ENCODE peak calls at places on chromosomes 12 and 14, in ten cellular contexts. U, M, E, G, D, Q, B, T, R and N are unnamed samples. For H3K9me3, the result is how much of the 10 kb centered on the place peaks cover.

GRCh38 chr12:24584032-24584675 is 364.7 kb downstream of the BCAT1 start:
- DNase-seq in U (no peak), M (no peak), E (no peak), G (no peak), D (no peak), Q (no peak), B (peak), T (no peak), R (no peak), N (no peak)

GRCh38 chr14:56219666-56220413 is 101.6 kb downstream of the PELI2 start:
- DNase-seq in U (no peak), M (peak), E (no peak), G (no peak), D (no peak), Q (no peak), B (no peak), T (no peak), R (no peak), N (no peak)

GRCh38 chr14:105375635-105376057 is 22.7 kb upstream of the TEX22 start:
- DNase-seq in U (no peak), M (no peak), E (no peak), G (no peak), D (no peak), Q (no peak), B (no peak), T (no peak), R (no peak), N (no peak)

GRCh38 chr14:31395572-31396205 is 24.7 kb downstream of the HEATR5A start:
- DNase-seq in U (peak), M (no peak), E (no peak), G (no peak), D (no peak), Q (no peak), B (no peak), T (no peak), R (peak), N (no peak)

GRCh38 chr12:130715996-130716917 is at the start of gene RIMBP2:
- DNase-seq in U (no peak), M (peak), E (peak), G (no peak), D (no peak), Q (no peak), B (no peak), T (peak), R (peak), N (no peak)

GRCh38 chr12:75933136-75933535 is 98.4 kb downstream of the PHLDA1 start:
- DNase-seq in U (no peak), M (peak), E (no peak), G (no peak), D (no peak), Q (no peak), B (no peak), T (no peak), R (peak), N (no peak)

GRCh38 chr12:76198839-76199238 is 114.4 kb upstream of the NAP1L1 start:
- DNase-seq in U (no peak), M (no peak), E (no peak), G (no peak), D (no peak), Q (no peak), B (no peak), T (no peak), R (no peak), N (no peak)

GRCh38 chr12:101527682-101528081 is 52.5 kb downstream of the SPIC start:
- DNase-seq in U (no peak), M (no peak), E (no peak), G (no peak), D (no peak), Q (no peak), B (no peak), T (no peak), R (no peak), N (no peak)

GRCh38 chr12:53235742-53236442 is 3.9 kb upstream of the RARG start:
- DNase-seq in U (no peak), M (no peak), E (no peak), G (no peak), D (no peak), Q (no peak), B (no peak), T (no peak), R (no peak), N (no peak)

GRCh38 chr14:69687963-69688649 is 76.7 kb downstream of the SUSD6 start:
- DNase-seq in U (no peak), M (no peak), E (no peak), G (no peak), D (no peak), Q (no peak), B (no peak), T (no peak), R (no peak), N (no peak)

GRCh38 chr12:53714004-53714403 is 13.2 kb downstream of the CALCOCO1 start:
- DNase-seq in U (no peak), M (no peak), E (no peak), G (no peak), D (no peak), Q (no peak), B (no peak), T (no peak), R (no peak), N (no peak)

GRCh38 chr12:42143401-42144173 is 1.1 kb downstream of the GXYLT1 start:
- DNase-seq in U (no peak), M (peak), E (no peak), G (no peak), D (peak), Q (no peak), B (no peak), T (no peak), R (peak), N (no peak)

GRCh38 chr12:72289633-72290032 is 17.5 kb downstream of the TRHDE start:
- DNase-seq in U (no peak), M (no peak), E (no peak), G (no peak), D (no peak), Q (no peak), B (no peak), T (no peak), R (no peak), N (no peak)

GRCh38 chr12:12398026-12398859 is 41.4 kb downstream of the BORCS5 start:
- DNase-seq in U (no peak), M (peak), E (no peak), G (no peak), D (no peak), Q (no peak), B (peak), T (no peak), R (peak), N (no peak)

DNA sequence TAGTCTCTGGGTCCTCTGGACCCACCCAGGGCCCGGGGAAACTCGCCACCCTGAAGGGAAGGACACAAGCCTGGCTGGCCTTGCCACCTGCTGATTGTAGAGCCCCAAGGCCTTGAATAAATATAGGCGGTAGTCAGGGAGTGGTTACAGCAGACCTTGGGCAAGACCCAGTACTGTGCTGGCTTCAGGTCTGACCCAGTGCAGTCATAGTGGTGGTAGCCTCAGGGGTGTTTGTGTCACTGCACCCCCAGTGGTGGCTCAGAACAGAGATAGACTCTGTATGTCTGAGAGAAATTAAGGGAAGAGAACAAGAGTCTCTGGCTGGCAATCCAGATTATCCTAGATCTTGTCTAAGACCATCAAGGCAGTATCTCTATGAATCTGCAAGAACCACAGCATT is 63.5 kb downstream of the MAPKAPK5 start:
- DNase-seq in U (no peak), M (no peak), E (no peak), G (no peak), D (no peak), Q (no peak), B (no peak), T (no peak), R (no peak), N (no peak)
- H3K9me3 ChIP-seq in U (under half), M (under half), E (under half), G (under half), D (under half), Q (under half), B (under half), T (under half), R (under half), N (under half)

GRCh38 chr12:105109465-105110212 is 2.1 kb downstream of the WASHC4 start:
- DNase-seq in U (no peak), M (peak), E (no peak), G (no peak), D (no peak), Q (no peak), B (no peak), T (no peak), R (no peak), N (no peak)

GRCh38 chr12:105107176-105107496 is 395 bp upstream of the WASHC4 start:
- DNase-seq in U (no peak), M (peak), E (no peak), G (no peak), D (no peak), Q (no peak), B (no peak), T (peak), R (no peak), N (no peak)

GRCh38 chr12:105107497-105108371 is at the start of gene WASHC4:
- DNase-seq in U (peak), M (peak), E (peak), G (peak), D (peak), Q (peak), B (peak), T (peak), R (peak), N (peak)

GRCh38 chr12:105104762-105105161 is 2.8 kb upstream of the WASHC4 start:
- DNase-seq in U (no peak), M (no peak), E (no peak), G (no peak), D (no peak), Q (no peak), B (no peak), T (no peak), R (no peak), N (no peak)

GRCh38 chr12:105106621-105107020 is 910 bp upstream of the WASHC4 start:
- DNase-seq in U (no peak), M (no peak), E (no peak), G (no peak), D (no peak), Q (no peak), B (no peak), T (no peak), R (peak), N (no peak)
- H3K9me3 ChIP-seq in U (under half), M (under half), E (under half), G (under half), D (under half), Q (under half), B (under half), T (under half), R (under half), N (under half)

GRCh38 chr14:20179880-20180279 is 10.8 kb upstream of the OR11G2 start:
- DNase-seq in U (no peak), M (no peak), E (no peak), G (no peak), D (no peak), Q (no peak), B (no peak), T (no peak), R (no peak), N (no peak)
- H3K9me3 ChIP-seq in U (under half), M (under half), E (under half), G (under half), D (under half), Q (under half), B (under half), T (under half), R (under half), N (under half)

GRCh38 chr12:31849090-31849687 is 110.0 kb upstream of the RESF1 start:
- DNase-seq in U (no peak), M (peak), E (no peak), G (no peak), D (no peak), Q (no peak), B (no peak), T (peak), R (peak), N (no peak)

GRCh38 chr12:31850268-31850667 is 108.9 kb upstream of the RESF1 start:
- DNase-seq in U (no peak), M (no peak), E (no peak), G (no peak), D (no peak), Q (no peak), B (no peak), T (peak), R (no peak), N (no peak)

GRCh38 chr12:31846405-31846804 is 112.8 kb upstream of the RESF1 start:
- DNase-seq in U (no peak), M (no peak), E (no peak), G (no peak), D (no peak), Q (no peak), B (no peak), T (no peak), R (no peak), N (no peak)

GRCh38 chr12:31843399-31844095 is 114.7 kb upstream of the AMN1 start:
- DNase-seq in U (no peak), M (no peak), E (no peak), G (no peak), D (no peak), Q (no peak), B (no peak), T (no peak), R (no peak), N (no peak)

GRCh38 chr12:31845613-31846321 is 113.4 kb upstream of the RESF1 start:
- DNase-seq in U (no peak), M (peak), E (no peak), G (no peak), D (no peak), Q (no peak), B (no peak), T (no peak), R (no peak), N (no peak)
- H3K9me3 ChIP-seq in U (under half), M (under half), E (half or more), G (under half), D (under half), Q (under half), B (under half), T (under half), R (under half), N (under half)

GRCh38 chr14:103204852-103205540 is 81.7 kb downstream of the TNFAIP2 start:
- DNase-seq in U (no peak), M (peak), E (no peak), G (no peak), D (no peak), Q (no peak), B (no peak), T (no peak), R (peak), N (no peak)
- H3K9me3 ChIP-seq in U (under half), M (half or more), E (under half), G (under half), D (under half), Q (under half), B (under half), T (under half), R (under half), N (under half)

DNA sequence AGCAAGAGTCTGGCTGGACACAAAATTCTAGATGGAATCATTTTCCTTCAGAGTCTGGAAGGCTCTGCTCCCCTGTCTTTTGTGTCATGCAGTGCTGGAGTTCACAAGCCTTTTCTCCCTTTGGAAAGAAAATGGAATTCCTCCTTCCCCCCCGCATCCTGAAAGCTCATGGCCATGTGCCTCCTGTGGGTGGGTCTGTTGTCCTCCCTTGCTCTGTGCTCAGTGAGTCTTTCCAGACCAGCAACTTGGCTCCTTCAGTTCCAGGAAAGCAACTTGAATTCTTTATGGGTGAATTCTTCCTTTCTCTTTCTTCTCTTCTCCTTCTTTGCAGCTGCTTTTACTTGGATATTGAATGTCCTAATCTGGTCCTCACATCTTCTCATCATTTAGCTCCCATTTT is 70.2 kb downstream of the TUNAR start:
- DNase-seq in U (no peak), M (no peak), E (no peak), G (no peak), D (no peak), Q (no peak), B (no peak), T (no peak), R (no peak), N (no peak)
- H3K9me3 ChIP-seq in U (under half), M (under half), E (under half), G (under half), D (under half), Q (under half), B (under half), T (under half), R (under half), N (under half)

DNA sequence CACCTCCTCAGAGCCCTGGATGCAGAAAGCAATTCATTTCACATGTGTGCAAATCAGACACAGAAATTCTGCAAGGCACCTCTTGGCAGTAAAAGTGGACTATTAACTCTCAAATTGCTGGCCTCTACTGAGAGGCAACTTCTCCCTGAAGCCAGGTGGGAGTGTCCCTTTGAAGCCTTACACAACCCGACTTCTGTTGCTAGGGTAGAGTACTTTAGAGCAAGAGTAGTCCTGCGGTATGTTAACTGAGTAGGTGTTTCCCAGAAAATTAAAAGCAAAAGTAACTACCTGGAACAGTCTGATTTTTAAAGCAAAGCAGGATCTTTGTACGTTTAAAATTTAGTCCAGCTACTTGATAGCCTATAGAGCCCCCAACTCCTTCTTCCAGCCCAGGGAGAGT is 483.4 kb downstream of the DIO2 start:
- DNase-seq in U (no peak), M (no peak), E (no peak), G (no peak), D (no peak), Q (no peak), B (no peak), T (no peak), R (no peak), N (no peak)
- H3K9me3 ChIP-seq in U (under half), M (under half), E (under half), G (under half), D (under half), Q (under half), B (under half), T (under half), R (under half), N (under half)

GRCh38 chr12:34299802-34300193 is 277.5 kb downstream of the ALG10 start:
- DNase-seq in U (no peak), M (no peak), E (no peak), G (no peak), D (no peak), Q (no peak), B (no peak), T (no peak), R (no peak), N (no peak)
- H3K9me3 ChIP-seq in U (under half), M (under half), E (half or more), G (under half), D (under half), Q (under half), B (under half), T (under half), R (half or more), N (under half)

GRCh38 chr14:27190286-27190685 is 592.5 kb upstream of the NOVA1 start:
- DNase-seq in U (no peak), M (no peak), E (no peak), G (no peak), D (no peak), Q (no peak), B (no peak), T (no peak), R (no peak), N (no peak)

GRCh38 chr14:27181304-27181703 is 583.5 kb upstream of the NOVA1 start:
- DNase-seq in U (no peak), M (no peak), E (no peak), G (no peak), D (no peak), Q (no peak), B (no peak), T (no peak), R (no peak), N (no peak)

GRCh38 chr14:27184371-27184901 is 586.6 kb upstream of the NOVA1 start:
- DNase-seq in U (no peak), M (no peak), E (no peak), G (no peak), D (no peak), Q (no peak), B (no peak), T (no peak), R (no peak), N (no peak)

DNA sequence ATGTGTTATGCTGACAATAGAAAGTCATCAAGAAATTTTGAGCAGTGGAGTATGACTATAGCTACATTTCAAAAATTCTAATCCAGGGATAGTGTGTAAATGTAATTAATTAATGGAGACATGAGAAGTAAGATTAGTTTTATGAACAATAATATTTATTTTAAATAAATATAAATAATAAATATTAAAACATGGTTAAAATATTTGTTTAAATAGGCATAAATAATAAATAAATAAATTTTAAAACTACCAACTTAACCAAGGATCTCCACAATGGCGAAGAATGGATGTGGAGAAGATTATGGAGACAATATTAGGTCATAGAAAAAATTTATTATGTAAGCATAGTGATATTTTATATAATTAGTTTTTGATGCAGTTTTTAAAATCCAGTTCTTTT is 588.2 kb upstream of the NOVA1 start:
- DNase-seq in U (no peak), M (no peak), E (no peak), G (no peak), D (no peak), Q (no peak), B (no peak), T (no peak), R (no peak), N (no peak)
- H3K9me3 ChIP-seq in U (under half), M (under half), E (under half), G (under half), D (under half), Q (under half), B (under half), T (under half), R (under half), N (under half)